ENCODE peak calls at places on chromosomes 7 and 10, in six cellular contexts. V is activated CD4-positive, CD25-positive, alpha-beta regulatory T cell treated with anti-CD3 and anti-CD28 coated beads, Interleukin-2, amount 50 U/mL, for 72 hours; R is fibroblast of mammary gland; E is C1 segment of cervical spinal cord; U is HCEC 1CT; Z is heart right ventricle. W is an unnamed sample.

GRCh38 chr7:38385682-38386081 is 112.2 kb upstream of the TARP start:
- DNase-seq in V (no peak), R (no peak), E (no peak), U (no peak), Z (no peak), W (no peak)

GRCh38 chr10:124572751-124573150 is 111.1 kb downstream of the LHPP start:
- DNase-seq in V (no peak), R (no peak), E (no peak), U (no peak), Z (no peak), W (no peak)

GRCh38 chr10:11180228-11180627 is 162.6 kb downstream of the CELF2 start:
- DNase-seq in V (peak), R (no peak), E (no peak), U (no peak), Z (no peak), W (no peak)

GRCh38 chr10:13627459-13628310 is 40.9 kb downstream of the PRPF18 start:
- DNase-seq in V (no peak), R (peak), E (no peak), U (no peak), Z (no peak), W (no peak)

GRCh38 chr10:17651891-17652290 is 7.9 kb downstream of the STAM start:
- DNase-seq in V (no peak), R (no peak), E (no peak), U (no peak), Z (no peak), W (no peak)

GRCh38 chr10:95168694-95169093 is 25.3 kb upstream of the ACSM6 start:
- DNase-seq in V (no peak), R (no peak), E (no peak), U (no peak), Z (no peak), W (no peak)

GRCh38 chr7:102823715-102824114 is 74.9 kb downstream of the FAM185A start:
- DNase-seq in V (no peak), R (no peak), E (no peak), U (no peak), Z (no peak), W (no peak)

GRCh38 chr7:96314402-96315108 is 7.3 kb downstream of the SLC25A13 start:
- DNase-seq in V (no peak), R (no peak), E (no peak), U (no peak), Z (no peak), W (no peak)

GRCh38 chr10:110460111-110460809 is 37.4 kb upstream of the DUSP5 start:
- DNase-seq in V (no peak), R (peak), E (no peak), U (no peak), Z (peak), W (peak)

GRCh38 chr10:118725784-118726507 is 28.8 kb downstream of the CACUL1 start:
- DNase-seq in V (no peak), R (peak), E (no peak), U (peak), Z (no peak), W (no peak)

GRCh38 chr7:305410-306151 is 15.6 kb downstream of the FOXL3 start:
- DNase-seq in V (no peak), R (no peak), E (no peak), U (no peak), Z (no peak), W (peak)

GRCh38 chr10:33559105-33559504 is 224.6 kb upstream of the NRP1 start:
- DNase-seq in V (no peak), R (peak), E (no peak), U (peak), Z (no peak), W (peak)

GRCh38 chr7:95989301-95989700 is 216.9 kb downstream of the DYNC1I1 start:
- DNase-seq in V (no peak), R (no peak), E (no peak), U (no peak), Z (no peak), W (no peak)

GRCh38 chr7:66078067-66078466 is 2.4 kb downstream of the ASL start:
- DNase-seq in V (no peak), R (no peak), E (no peak), U (no peak), Z (no peak), W (no peak)

GRCh38 chr7:128858380-128859231 is 4.0 kb upstream of the ATP6V1F start:
- DNase-seq in V (no peak), R (no peak), E (no peak), U (no peak), Z (no peak), W (no peak)

GRCh38 chr10:42980553-42981357 is 96.1 kb upstream of the RET start:
- DNase-seq in V (no peak), R (no peak), E (no peak), U (no peak), Z (no peak), W (peak)

GRCh38 chr10:97888641-97889262 is 39.1 kb downstream of the GOLGA7B start:
- DNase-seq in V (no peak), R (peak), E (no peak), U (peak), Z (no peak), W (no peak)

GRCh38 chr10:119243478-119243877 is 36.1 kb downstream of the GRK5 start:
- DNase-seq in V (no peak), R (peak), E (no peak), U (no peak), Z (no peak), W (no peak)

GRCh38 chr7:42224391-42225003 is 12.5 kb downstream of the GLI3 start:
- DNase-seq in V (no peak), R (no peak), E (no peak), U (no peak), Z (no peak), W (no peak)

GRCh38 chr10:43138757-43139241 is 554 bp downstream of the CSGALNACT2 start:
- DNase-seq in V (peak), R (peak), E (no peak), U (peak), Z (no peak), W (no peak)

GRCh38 chr10:13218878-13219277 is 15.3 kb downstream of the UCMA start:
- DNase-seq in V (no peak), R (no peak), E (no peak), U (no peak), Z (no peak), W (no peak)

GRCh38 chr10:9437131-9437530 is 1382.6 kb downstream of the GATA3 start:
- DNase-seq in V (no peak), R (peak), E (no peak), U (no peak), Z (no peak), W (no peak)

GRCh38 chr10:7218974-7219373 is 191.9 kb downstream of the SFMBT2 start:
- DNase-seq in V (no peak), R (peak), E (no peak), U (peak), Z (no peak), W (no peak)

GRCh38 chr10:93189959-93190358 is 116.3 kb downstream of the CYP26A1 start:
- DNase-seq in V (no peak), R (no peak), E (no peak), U (no peak), Z (no peak), W (no peak)

GRCh38 chr10:22690614-22691431 is 23.6 kb downstream of the PIP4K2A start:
- DNase-seq in V (no peak), R (peak), E (no peak), U (peak), Z (no peak), W (no peak)

GRCh38 chr10:48480397-48481374 is 124.2 kb downstream of the ARHGAP22 start:
- DNase-seq in V (no peak), R (no peak), E (no peak), U (no peak), Z (no peak), W (peak)

GRCh38 chr10:60905580-60905979 is 38.4 kb downstream of the RHOBTB1 start:
- DNase-seq in V (no peak), R (peak), E (no peak), U (no peak), Z (peak), W (peak)

GRCh38 chr10:129968937-129969527 is 5.0 kb upstream of the EBF3 start:
- DNase-seq in V (no peak), R (peak), E (no peak), U (no peak), Z (no peak), W (no peak)

GRCh38 chr7:78112488-78112887 is 313.9 kb downstream of the PHTF2 start:
- DNase-seq in V (no peak), R (no peak), E (no peak), U (no peak), Z (no peak), W (no peak)